ENCODE peak calls at places on chromosomes 16 and 17, in six cellular contexts. G is neural crest cell, W is WTC11, E is foreskin fibroblast, M is lower leg skin, L is astrocyte of the spinal cord. Y is an unnamed sample.

GRCh38 chr16:46949216-46949892 is 24.1 kb downstream of the DNAJA2 start:
- DNase-seq in G (no peak), W (no peak), E (no peak), M (no peak), L (no peak), Y (no peak)

GRCh38 chr17:71118039-71118438 is 948.7 kb downstream of the KCNJ2 start:
- DNase-seq in G (no peak), W (no peak), E (no peak), M (no peak), L (peak), Y (peak)

GRCh38 chr16:80804061-80804450 is 342 bp downstream of the CDYL2 start:
- DNase-seq in G (peak), W (peak), E (peak), M (no peak), L (peak), Y (peak)

GRCh38 chr16:47045459-47045858 is 72.0 kb upstream of the DNAJA2 start:
- DNase-seq in G (no peak), W (no peak), E (no peak), M (no peak), L (no peak), Y (no peak)

GRCh38 chr16:4806280-4806679 is 3.8 kb upstream of the ROGDI start:
- DNase-seq in G (no peak), W (no peak), E (no peak), M (no peak), L (no peak), Y (no peak)

GRCh38 chr17:76379646-76380376 is 4.6 kb upstream of the SPHK1 start:
- DNase-seq in G (no peak), W (no peak), E (no peak), M (no peak), L (no peak), Y (no peak)

GRCh38 chr17:65013613-65014391 is 42.7 kb downstream of the GNA13 start:
- DNase-seq in G (no peak), W (no peak), E (peak), M (no peak), L (peak), Y (peak)

GRCh38 chr17:70855401-70856054 is 686.2 kb downstream of the KCNJ2 start:
- DNase-seq in G (no peak), W (no peak), E (peak), M (no peak), L (peak), Y (peak)

GRCh38 chr17:71905632-71906031 is 215.2 kb upstream of the SOX9 start:
- DNase-seq in G (no peak), W (no peak), E (no peak), M (no peak), L (no peak), Y (no peak)

GRCh38 chr17:80151333-80151732 is 4.4 kb upstream of the EIF4A3 start:
- DNase-seq in G (no peak), W (no peak), E (peak), M (no peak), L (peak), Y (no peak)

GRCh38 chr17:48558057-48558456 is 13.1 kb upstream of the HOXB2 start:
- DNase-seq in G (no peak), W (no peak), E (no peak), M (no peak), L (no peak), Y (no peak)

GRCh38 chr17:48484850-48485249 is 46.0 kb downstream of the HOXB1 start:
- DNase-seq in G (no peak), W (no peak), E (peak), M (no peak), L (peak), Y (no peak)

GRCh38 chr16:57889960-57890751 is 80.8 kb downstream of the CNGB1 start:
- DNase-seq in G (no peak), W (no peak), E (peak), M (peak), L (no peak), Y (no peak)

GRCh38 chr17:64129515-64129764 is 504 bp downstream of the ERN1 start:
- DNase-seq in G (no peak), W (no peak), E (no peak), M (no peak), L (no peak), Y (no peak)

GRCh38 chr16:57132470-57132869 is 40.1 kb downstream of the CPNE2 start:
- DNase-seq in G (no peak), W (no peak), E (no peak), M (no peak), L (no peak), Y (peak)

GRCh38 chr16:88691924-88692560 is 5.7 kb upstream of the SNAI3 start:
- DNase-seq in G (no peak), W (no peak), E (no peak), M (no peak), L (no peak), Y (no peak)

GRCh38 chr17:57107498-57108101 is 22.6 kb downstream of the AKAP1 start:
- DNase-seq in G (no peak), W (no peak), E (peak), M (no peak), L (peak), Y (no peak)

GRCh38 chr16:24852281-24852721 is 6.5 kb downstream of the SLC5A11 start:
- DNase-seq in G (no peak), W (no peak), E (no peak), M (no peak), L (no peak), Y (no peak)

GRCh38 chr16:21097151-21097550 is 53.5 kb downstream of the DNAH3 start:
- DNase-seq in G (no peak), W (no peak), E (peak), M (no peak), L (peak), Y (no peak)

GRCh38 chr16:87757841-87758426 is 7.9 kb downstream of the KLHDC4 start:
- DNase-seq in G (no peak), W (no peak), E (peak), M (no peak), L (no peak), Y (no peak)

GRCh38 chr17:9240659-9241370 is 219.5 kb downstream of the NTN1 start:
- DNase-seq in G (peak), W (peak), E (peak), M (peak), L (peak), Y (peak)

GRCh38 chr17:42514867-42515266 is 21.2 kb upstream of the NAGLU start:
- DNase-seq in G (no peak), W (no peak), E (no peak), M (no peak), L (no peak), Y (no peak)

GRCh38 chr16:8936421-8936820 is 27.3 kb downstream of the USP7 start:
- DNase-seq in G (no peak), W (peak), E (peak), M (no peak), L (peak), Y (peak)

GRCh38 chr16:72099377-72099818 is 5.8 kb downstream of the DHX38 start:
- DNase-seq in G (peak), W (peak), E (peak), M (no peak), L (peak), Y (peak)
- TF ChIP-seq CTCF in G (peak), W (peak), E (peak), M (no peak), L (peak), Y (peak)

DNA sequence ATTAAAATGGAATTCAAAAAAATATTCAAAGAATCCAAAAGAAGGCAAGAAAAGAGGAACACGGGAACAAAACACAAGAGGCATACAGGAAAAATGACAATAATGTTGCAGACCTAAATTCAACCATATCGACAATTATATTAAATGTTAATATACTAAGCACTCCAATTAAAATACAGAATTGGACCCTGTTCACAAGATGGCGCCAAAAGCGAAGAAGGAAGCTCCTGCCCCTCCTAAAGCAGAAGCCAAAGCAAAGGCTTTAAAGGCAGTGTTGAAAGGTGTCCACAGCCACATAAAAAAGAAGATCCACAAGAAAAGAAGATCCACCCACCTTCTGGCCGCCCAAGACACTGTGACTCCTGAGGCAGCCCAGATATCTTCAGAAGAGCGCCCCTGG is 6.3 kb upstream of the XAF1 start:
- DNase-seq in G (no peak), W (no peak), E (no peak), M (no peak), L (peak), Y (no peak)
- TF ChIP-seq CTCF in G (no peak), W (no peak), E (no peak), M (no peak), L (peak), Y (no peak)

DNA sequence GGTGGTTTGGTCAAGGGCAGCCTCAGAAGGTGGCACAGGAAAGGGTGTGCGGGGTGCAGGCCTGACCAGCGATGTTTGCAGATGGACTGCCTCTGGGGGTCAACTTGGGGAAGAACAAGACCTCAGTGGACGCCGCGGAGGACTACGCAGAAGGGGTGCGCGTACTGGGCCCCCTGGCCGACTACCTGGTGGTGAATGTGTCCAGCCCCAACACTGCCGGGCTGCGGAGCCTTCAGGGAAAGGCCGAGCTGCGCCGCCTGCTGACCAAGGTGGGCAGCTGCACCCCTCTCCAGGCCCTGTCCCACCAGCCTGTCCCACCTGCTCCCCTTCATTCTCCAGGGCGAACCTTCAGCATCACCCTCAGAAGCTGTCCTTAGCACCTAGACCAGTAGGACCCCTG is 12.5 kb downstream of the DHODH start:
- DNase-seq in G (peak), W (peak), E (no peak), M (no peak), L (no peak), Y (no peak)
- TF ChIP-seq CTCF in G (peak), W (peak), E (peak), M (no peak), L (peak), Y (no peak)

DNA sequence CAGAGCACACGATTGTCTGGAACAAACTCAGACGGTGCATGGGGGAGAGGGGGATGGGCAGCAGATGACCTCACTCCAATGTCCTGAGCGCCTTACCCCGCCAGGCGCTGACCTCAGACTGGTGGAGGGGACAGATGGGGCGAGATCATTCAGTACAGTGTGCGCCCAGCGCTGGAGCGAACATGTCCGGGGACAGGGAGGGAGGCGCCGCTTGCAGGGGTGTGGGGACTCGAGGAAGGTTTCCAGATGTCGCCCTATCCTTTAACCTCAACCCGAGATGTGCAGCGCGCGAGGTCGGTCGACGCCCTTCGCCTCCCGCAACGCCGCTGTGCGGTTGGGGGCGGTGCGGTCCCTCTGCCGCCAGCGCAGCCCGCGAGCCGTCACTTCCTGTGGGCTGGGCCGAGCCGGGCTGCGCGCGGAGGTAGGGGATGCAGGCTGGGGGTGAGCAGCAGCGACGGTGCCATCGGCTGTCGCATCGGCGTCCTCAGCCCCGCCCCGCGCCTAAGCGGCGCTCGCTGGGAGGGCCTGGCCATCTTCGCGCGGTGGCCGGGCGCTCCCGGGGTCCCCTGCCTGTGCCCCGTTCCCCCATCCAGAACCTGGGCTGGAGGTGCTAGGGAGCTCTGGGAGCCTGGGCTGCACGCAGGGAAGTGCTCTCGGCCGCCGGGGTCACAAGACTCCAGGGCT is 5.3 kb upstream of the CDR2L start:
- DNase-seq in G (peak), W (peak), E (peak), M (no peak), L (peak), Y (peak)
- TF ChIP-seq CTCF in G (peak), W (no peak), E (no peak), M (peak), L (no peak), Y (peak)

DNA sequence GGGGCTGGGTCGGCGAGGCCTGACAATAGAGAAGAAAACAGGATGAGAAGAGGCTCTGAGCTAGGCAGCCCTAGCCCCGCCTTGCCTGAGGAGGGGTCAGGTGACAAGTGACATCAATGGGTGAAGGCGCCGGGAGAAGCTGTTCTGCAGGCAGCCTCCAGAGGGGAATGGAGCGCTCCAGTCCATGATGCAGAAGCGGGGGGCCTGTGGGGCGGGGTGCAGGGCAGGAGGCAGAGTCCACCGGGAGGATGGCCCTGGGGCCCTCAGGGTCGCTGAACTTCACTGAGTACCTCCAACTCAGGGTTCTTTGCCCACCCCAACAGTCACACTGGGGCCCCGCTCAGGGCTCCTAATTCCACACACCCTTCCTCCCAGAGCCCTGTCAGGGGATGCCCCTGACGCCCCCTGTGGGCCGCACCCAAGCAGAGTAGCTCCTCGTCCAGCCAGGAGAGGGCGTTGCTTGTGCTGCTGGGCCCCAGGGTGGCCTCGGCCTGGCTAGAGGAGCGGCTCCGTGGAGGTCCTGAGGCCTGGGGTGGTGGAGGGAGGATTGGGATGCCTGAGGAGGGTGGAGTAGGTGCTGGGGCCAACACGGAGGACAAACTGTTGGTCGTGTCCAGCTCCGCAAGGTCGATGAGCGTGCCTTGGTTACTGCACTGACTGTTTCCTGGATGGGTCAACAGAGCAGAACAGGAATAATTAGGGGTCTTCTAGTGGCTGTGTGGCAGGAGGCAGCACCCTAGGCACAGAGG is 20.8 kb downstream of the GGA3 start:
- DNase-seq in G (peak), W (peak), E (no peak), M (no peak), L (peak), Y (no peak)
- TF ChIP-seq CTCF in G (peak), W (peak), E (peak), M (no peak), L (peak), Y (peak)

GRCh38 chr16:72664480-72665408 is 383.2 kb downstream of the ZFHX3 start:
- DNase-seq in G (peak), W (peak), E (peak), M (peak), L (peak), Y (peak)
- TF ChIP-seq CTCF in G (peak), W (no peak), E (no peak), M (no peak), L (no peak), Y (no peak)

DNA sequence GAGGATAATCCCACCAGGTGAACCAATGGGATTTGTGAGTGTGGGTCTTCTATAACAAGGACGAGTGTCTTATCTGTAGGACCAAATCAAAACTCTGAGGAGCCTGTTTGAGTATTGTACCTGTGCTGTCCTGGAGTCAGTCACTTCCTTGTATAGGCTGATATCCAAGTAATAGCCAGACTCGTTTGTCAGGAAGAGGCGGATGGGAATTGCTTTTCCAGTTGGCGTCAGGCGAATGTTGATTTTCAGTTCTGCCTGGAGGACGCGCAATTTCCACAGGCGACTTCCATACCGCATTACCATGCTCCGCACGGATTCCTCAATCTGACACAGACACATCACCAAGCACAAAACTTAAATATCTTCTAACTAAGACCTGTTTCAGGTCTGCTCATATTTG is 187.6 kb upstream of the C17orf78 start:
- DNase-seq in G (no peak), W (no peak), E (no peak), M (no peak), L (no peak), Y (no peak)
- TF ChIP-seq CTCF in G (no peak), W (no peak), E (no peak), M (no peak), L (no peak), Y (no peak)

DNA sequence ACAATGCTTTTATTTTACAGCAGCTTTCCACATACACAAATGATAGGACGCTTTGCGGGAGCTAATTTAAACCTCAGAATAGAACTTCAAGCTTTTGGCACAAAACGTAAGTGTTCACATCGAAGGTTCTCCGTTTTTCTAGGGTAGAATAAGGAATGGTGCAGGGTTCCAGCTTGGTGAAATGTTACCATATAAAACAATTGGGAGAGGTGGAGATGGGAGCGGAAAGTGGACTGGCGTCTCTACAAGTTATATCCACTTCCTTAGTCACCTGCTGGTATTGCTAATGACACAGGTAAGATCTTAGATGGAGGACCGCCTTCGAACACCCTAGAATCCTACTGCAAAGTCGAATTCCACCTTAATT is 1.7 kb upstream of the NXN start:
- DNase-seq in G (no peak), W (no peak), E (no peak), M (no peak), L (no peak), Y (no peak)
- TF ChIP-seq CTCF in G (peak), W (no peak), E (no peak), M (no peak), L (no peak), Y (no peak)

Y was measured in body of pancreas.